ENCODE peak calls at places on chromosomes 7 and 10, in ten cellular contexts. X is psoas muscle, A is tibial artery, F is neural progenitor cell, W is adrenal gland, Q is RWPE2, I is OCI-LY7, R is GM23248, M is cardiac muscle cell, T is breast epithelium. L is an unnamed sample. For H3K4me1, the result is how much of the 10 kb centered on the place peaks cover.

GRCh38 chr10:36437367-36437766 is 688.0 kb upstream of the ANKRD30A start:
- DNase-seq in T (no peak), A (no peak), M (no peak), F (no peak), X (no peak), R (no peak), I (no peak), Q (no peak), W (no peak), L (no peak)

GRCh38 chr7:151863386-151864079 is 13.4 kb downstream of the PRKAG2 start:
- DNase-seq in T (no peak), F (peak), A (no peak), Q (no peak), R (no peak), I (peak), M (peak), X (no peak), W (no peak), L (peak)

GRCh38 chr7:103540986-103541385 is 95.0 kb upstream of the SLC26A5 start:
- DNase-seq in A (peak), M (no peak), R (peak), X (peak), W (peak), T (no peak), I (no peak), F (no peak), Q (no peak), L (no peak)

GRCh38 chr10:80273523-80274170 is 15.8 kb downstream of the MAT1A start:
- DNase-seq in Q (no peak), M (no peak), W (no peak), A (no peak), T (no peak), F (no peak), I (no peak), R (no peak), X (no peak), L (no peak)

GRCh38 chr7:95404316-95404715 is 8.1 kb upstream of the PON3 start:
- DNase-seq in T (no peak), M (no peak), X (no peak), A (no peak), Q (no peak), R (peak), W (peak), F (peak), I (no peak), L (peak)

GRCh38 chr10:98351831-98352402 is 63.1 kb downstream of the PYROXD2 start:
- DNase-seq in T (no peak), Q (no peak), W (no peak), A (no peak), R (no peak), I (no peak), F (no peak), X (no peak), M (peak), L (no peak)

GRCh38 chr7:158299607-158300006 is 288.0 kb downstream of the PTPRN2 start:
- DNase-seq in T (no peak), X (no peak), Q (no peak), M (no peak), A (peak), I (no peak), R (no peak), W (no peak), F (no peak), L (no peak)

GRCh38 chr10:3848768-3849643 is 64.0 kb upstream of the KLF6 start:
- DNase-seq in Q (no peak), M (no peak), W (no peak), I (no peak), F (no peak), T (no peak), X (no peak), A (no peak), R (peak), L (no peak)

GRCh38 chr7:6406121-6406520 is 41.6 kb downstream of the DAGLB start:
- DNase-seq in X (no peak), I (no peak), Q (no peak), F (no peak), W (no peak), R (no peak), M (no peak), T (no peak), A (no peak), L (no peak)

GRCh38 chr7:80916770-80917681 is 1.8 kb downstream of the SEMA3C start:
- DNase-seq in M (peak), Q (no peak), T (no peak), X (no peak), F (no peak), W (no peak), R (peak), I (no peak), A (no peak), L (no peak)

GRCh38 chr7:727104-727805 is at the start of gene PRKAR1B:
- DNase-seq in F (peak), Q (peak), A (no peak), X (no peak), I (peak), T (peak), W (no peak), M (no peak), R (peak), L (no peak)

GRCh38 chr10:71711052-71711623 is 8.4 kb downstream of the C10orf105 start:
- DNase-seq in W (no peak), A (no peak), R (peak), X (no peak), I (no peak), Q (no peak), T (no peak), M (no peak), F (no peak), L (no peak)
- H3K27ac ChIP-seq in W (no peak), A (no peak), R (no peak), X (no peak), I (no peak), Q (no peak), T (peak), M (no peak), F (no peak), L (no peak)

DNA sequence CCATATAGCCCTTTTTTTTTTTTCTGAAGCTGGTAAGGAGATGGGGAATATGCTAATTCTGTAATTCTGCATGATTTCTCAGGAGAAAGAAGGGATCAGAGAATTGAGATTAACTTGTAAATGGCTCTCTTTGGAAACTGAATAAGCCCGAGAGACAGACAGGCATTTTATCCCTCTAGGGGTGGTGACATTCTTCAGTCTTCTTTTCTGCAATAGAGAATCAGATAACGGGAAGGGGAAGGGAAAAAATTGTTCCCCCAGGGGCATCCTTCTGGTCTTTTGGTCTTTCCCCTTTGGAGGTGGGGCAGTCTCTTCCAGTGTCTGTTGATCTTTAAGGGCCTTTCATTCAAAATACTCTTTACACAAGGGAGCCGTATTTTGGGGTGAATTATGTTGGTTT is 34.2 kb downstream of the HK1 start:
- DNase-seq in I (no peak), R (no peak), F (no peak), T (no peak), M (no peak), W (no peak), A (no peak), Q (no peak), X (no peak), L (no peak)
- H3K4me1 ChIP-seq in I (under half), R (under half), F (under half), T (under half), M (under half), W (under half), A (under half), Q (under half), X (under half), L (under half)

DNA sequence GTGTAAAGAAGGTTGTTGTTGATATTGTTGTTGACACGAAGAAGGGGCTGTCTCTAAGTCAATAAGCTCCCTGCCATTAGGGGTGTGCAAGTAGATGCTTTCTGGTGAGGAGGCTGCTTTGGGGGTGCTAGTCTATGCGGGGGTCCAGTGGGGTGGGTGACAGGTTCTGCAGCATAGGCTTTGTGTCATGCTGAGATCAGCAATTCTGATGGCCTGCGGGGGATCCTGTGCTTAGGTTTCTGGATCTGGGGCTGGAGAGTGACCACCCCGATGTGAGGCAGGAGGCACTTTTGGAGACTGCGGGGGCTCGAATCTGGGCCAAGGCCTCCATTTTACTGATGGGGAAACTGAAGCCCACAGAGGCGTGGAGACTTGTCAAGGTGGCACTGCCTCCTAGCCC is 5.1 kb downstream of the AQP1 start:
- DNase-seq in F (no peak), Q (no peak), I (no peak), W (no peak), X (peak), M (no peak), A (no peak), R (no peak), T (no peak), L (peak)
- H3K27ac ChIP-seq in F (no peak), Q (no peak), I (no peak), W (no peak), X (no peak), M (peak), A (peak), R (no peak), T (peak), L (no peak)

DNA sequence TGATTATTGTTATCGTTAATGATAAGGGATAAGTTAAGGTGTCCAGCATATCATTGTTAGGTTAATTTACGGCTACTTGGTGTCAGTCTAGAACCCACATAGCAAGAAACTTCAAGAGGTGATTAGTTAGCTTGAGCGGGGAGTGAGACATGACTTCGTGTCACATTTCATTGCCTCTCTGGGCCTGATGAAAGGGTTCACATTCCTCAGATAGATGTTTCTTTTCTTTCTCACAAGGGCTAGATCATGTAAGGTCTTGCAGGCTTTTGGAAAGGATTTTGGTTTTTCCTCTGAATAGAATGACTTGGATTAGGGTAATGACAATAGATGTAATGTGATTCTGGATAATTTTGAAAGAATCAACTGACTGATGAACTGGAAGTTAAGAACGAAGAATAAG is 26.7 kb downstream of the WAC start:
- DNase-seq in F (peak), M (peak), I (no peak), Q (no peak), T (no peak), W (no peak), R (no peak), X (no peak), A (no peak), L (no peak)
- H3K4me1 ChIP-seq in F (under half), M (half or more), I (under half), Q (under half), T (under half), W (half or more), R (under half), X (half or more), A (half or more), L (under half)

L was measured in left lung.